ENCODE peak calls at places on chromosomes 1 and 21, in six cellular contexts. O, J, A, N, R and U are unnamed samples.
A peak's percentile ranks its signal among the peaks of the same experiment; 100 is the strongest.

GRCh38 chr1:41241748-41242644 is at the start of gene SCMH1:
- DNase-seq in O (peak; percentile 97), J (peak; percentile 40), A (no peak), N (peak; percentile 61), R (no peak), U (peak; percentile 87)

GRCh38 chr1:76726251-76726650 is 141.0 kb upstream of the ST6GALNAC5 start:
- DNase-seq in O (no peak), J (no peak), A (no peak), N (no peak), R (no peak), U (no peak)

GRCh38 chr21:36524477-36524876 is 44.6 kb upstream of the CLDN14 start:
- DNase-seq in O (no peak), J (no peak), A (no peak), N (no peak), R (no peak), U (no peak)

GRCh38 chr1:60898987-60899386 is 183.4 kb upstream of the NFIA start:
- DNase-seq in O (no peak), J (no peak), A (no peak), N (no peak), R (no peak), U (no peak)

GRCh38 chr1:31155216-31155806 is 84.4 kb downstream of the NKAIN1 start:
- DNase-seq in O (peak; percentile 95), J (peak; percentile 71), A (no peak), N (no peak), R (peak; percentile 18), U (peak; percentile 79)

GRCh38 chr1:156746716-156747631 is 4.5 kb downstream of the HDGF start:
- DNase-seq in O (peak; percentile 97), J (peak; percentile 89), A (peak; percentile 64), N (no peak), R (peak; percentile 58), U (peak; percentile 73)

GRCh38 chr1:165114022-165114888 is 242.3 kb downstream of the LMX1A start:
- DNase-seq in O (peak; percentile 62), J (peak; percentile 22), A (no peak), N (no peak), R (no peak), U (peak; percentile 67)

GRCh38 chr1:91883470-91883869 is 2.5 kb downstream of the TGFBR3 start:
- DNase-seq in O (no peak), J (no peak), A (no peak), N (no peak), R (no peak), U (no peak)

GRCh38 chr1:46461017-46461808 is 28.4 kb upstream of the DMBX1 start:
- DNase-seq in O (no peak), J (no peak), A (no peak), N (no peak), R (no peak), U (no peak)

GRCh38 chr1:26155370-26156284 is 3.3 kb upstream of the FAM110D start:
- DNase-seq in O (peak; percentile 61), J (no peak), A (no peak), N (no peak), R (no peak), U (no peak)

GRCh38 chr1:241706257-241706656 is 54.2 kb downstream of the WDR64 start:
- DNase-seq in O (no peak), J (peak; percentile 26), A (no peak), N (no peak), R (no peak), U (no peak)

GRCh38 chr1:24459551-24460266 is 42.9 kb upstream of the RCAN3 start:
- DNase-seq in O (no peak), J (no peak), A (no peak), N (no peak), R (no peak), U (no peak)

GRCh38 chr1:145997156-145998023 is 1.0 kb upstream of the TXNIP start:
- DNase-seq in O (peak; percentile 35), J (peak; percentile 38), A (no peak), N (no peak), R (no peak), U (peak; percentile 71)

GRCh38 chr1:177238967-177239366 is 68.2 kb downstream of the BRINP2 start:
- DNase-seq in O (no peak), J (no peak), A (no peak), N (no peak), R (no peak), U (no peak)

GRCh38 chr1:244451539-244451950 is at the start of gene ADSS2:
- DNase-seq in O (no peak), J (no peak), A (no peak), N (peak; percentile 73), R (no peak), U (no peak)

GRCh38 chr1:111204211-111204883 is 3.9 kb upstream of the DENND2D start:
- DNase-seq in O (peak; percentile 54), J (no peak), A (no peak), N (no peak), R (no peak), U (peak; percentile 90)

GRCh38 chr21:43767498-43767979 is 8.6 kb downstream of the CSTB start:
- DNase-seq in O (peak; percentile 45), J (no peak), A (no peak), N (no peak), R (no peak), U (no peak)

GRCh38 chr1:71967670-71968069 is 314.7 kb downstream of the NEGR1 start:
- DNase-seq in O (no peak), J (no peak), A (no peak), N (no peak), R (no peak), U (no peak)

GRCh38 chr1:118223426-118223825 is 38.4 kb upstream of the SPAG17 start:
- DNase-seq in O (peak; percentile 57), J (peak; percentile 4), A (no peak), N (no peak), R (no peak), U (peak; percentile 73)

GRCh38 chr1:2998503-2999100 is 22.7 kb upstream of the ACTRT2 start:
- DNase-seq in O (no peak), J (no peak), A (no peak), N (no peak), R (no peak), U (no peak)

GRCh38 chr1:237953238-237953637 is 62.5 kb upstream of the ZP4 start:
- DNase-seq in O (peak; percentile 6), J (no peak), A (no peak), N (no peak), R (no peak), U (no peak)

GRCh38 chr1:99943238-99943794 is 26.5 kb upstream of the SLC35A3 start:
- DNase-seq in O (no peak), J (peak; percentile 75), A (peak; percentile 71), N (no peak), R (no peak), U (no peak)